ENCODE peak calls at places on chromosomes 5 and 9, in seven cellular contexts. One of them, this sample, is unnamed.

GRCh38 chr9:42852133-42852532 is 668.7 kb downstream of the SPATA31A6 start:
- DNase-seq in fibroblast of lung: no peak
- DNase-seq in GM12878: no peak
- DNase-seq in left ventricle myocardium inferior: no peak
- DNase-seq in naive thymus-derived CD4-positive, alpha-beta T cell: peak; percentile 64
- DNase-seq in ascending aorta: no peak
- DNase-seq in aorta: peak; percentile 73
- DNase-seq in this sample: no peak

GRCh38 chr5:88825782-88826110 is 57.2 kb downstream of the MEF2C start:
- DNase-seq in GM12878: no peak
- DNase-seq in naive thymus-derived CD4-positive, alpha-beta T cell: no peak
- DNase-seq in left ventricle myocardium inferior: no peak
- DNase-seq in ascending aorta: no peak
- DNase-seq in fibroblast of lung: no peak
- DNase-seq in aorta: no peak
- DNase-seq in this sample: no peak

GRCh38 chr5:146623009-146623408 is 107.0 kb upstream of the GPR151 start:
- DNase-seq in left ventricle myocardium inferior: no peak
- DNase-seq in GM12878: no peak
- DNase-seq in fibroblast of lung: no peak
- DNase-seq in naive thymus-derived CD4-positive, alpha-beta T cell: no peak
- DNase-seq in ascending aorta: no peak
- DNase-seq in aorta: no peak
- DNase-seq in this sample: no peak

GRCh38 chr5:11504794-11505193 is 399.5 kb downstream of the CTNND2 start:
- DNase-seq in aorta: no peak
- DNase-seq in fibroblast of lung: no peak
- DNase-seq in ascending aorta: no peak
- DNase-seq in naive thymus-derived CD4-positive, alpha-beta T cell: no peak
- DNase-seq in left ventricle myocardium inferior: no peak
- DNase-seq in GM12878: no peak
- DNase-seq in this sample: no peak

GRCh38 chr9:132609184-132609583 is 26.8 kb downstream of the BARHL1 start:
- DNase-seq in aorta: no peak
- DNase-seq in naive thymus-derived CD4-positive, alpha-beta T cell: no peak
- DNase-seq in GM12878: no peak
- DNase-seq in ascending aorta: no peak
- DNase-seq in left ventricle myocardium inferior: no peak
- DNase-seq in fibroblast of lung: no peak
- DNase-seq in this sample: no peak

GRCh38 chr9:109206670-109207069 is 39.6 kb upstream of the FRRS1L start:
- DNase-seq in left ventricle myocardium inferior: no peak
- DNase-seq in GM12878: no peak
- DNase-seq in aorta: no peak
- DNase-seq in fibroblast of lung: no peak
- DNase-seq in ascending aorta: no peak
- DNase-seq in naive thymus-derived CD4-positive, alpha-beta T cell: no peak
- DNase-seq in this sample: no peak

GRCh38 chr5:82044015-82044414 is 72.2 kb downstream of the ATG10 start:
- DNase-seq in ascending aorta: no peak
- DNase-seq in aorta: no peak
- DNase-seq in naive thymus-derived CD4-positive, alpha-beta T cell: no peak
- DNase-seq in left ventricle myocardium inferior: no peak
- DNase-seq in GM12878: no peak
- DNase-seq in fibroblast of lung: no peak
- DNase-seq in this sample: no peak

GRCh38 chr5:19886123-19886921 is 101.7 kb downstream of the CDH18 start:
- DNase-seq in naive thymus-derived CD4-positive, alpha-beta T cell: no peak
- DNase-seq in left ventricle myocardium inferior: no peak
- DNase-seq in GM12878: no peak
- DNase-seq in fibroblast of lung: peak; percentile 53
- DNase-seq in aorta: no peak
- DNase-seq in ascending aorta: no peak
- DNase-seq in this sample: no peak

GRCh38 chr9:19965336-19965735 is 176.5 kb upstream of the SLC24A2 start:
- DNase-seq in left ventricle myocardium inferior: no peak
- DNase-seq in ascending aorta: no peak
- DNase-seq in fibroblast of lung: peak; percentile 11
- DNase-seq in aorta: no peak
- DNase-seq in naive thymus-derived CD4-positive, alpha-beta T cell: no peak
- DNase-seq in GM12878: no peak
- DNase-seq in this sample: no peak

GRCh38 chr5:90878081-90878480 is 319.5 kb downstream of the ADGRV1 start:
- DNase-seq in naive thymus-derived CD4-positive, alpha-beta T cell: no peak
- DNase-seq in GM12878: no peak
- DNase-seq in aorta: no peak
- DNase-seq in ascending aorta: no peak
- DNase-seq in fibroblast of lung: peak; percentile 82
- DNase-seq in left ventricle myocardium inferior: no peak
- DNase-seq in this sample: no peak

GRCh38 chr5:88142801-88143692 is 125.6 kb downstream of the TMEM161B start:
- DNase-seq in GM12878: no peak
- DNase-seq in aorta: peak; percentile 53
- DNase-seq in left ventricle myocardium inferior: no peak
- DNase-seq in ascending aorta: no peak
- DNase-seq in naive thymus-derived CD4-positive, alpha-beta T cell: peak; percentile 21
- DNase-seq in fibroblast of lung: peak; percentile 28
- DNase-seq in this sample: no peak

GRCh38 chr5:170861855-170862766 is at the start of gene RANBP17:
- DNase-seq in left ventricle myocardium inferior: peak; percentile 20
- DNase-seq in ascending aorta: no peak
- DNase-seq in fibroblast of lung: peak; percentile 78
- DNase-seq in naive thymus-derived CD4-positive, alpha-beta T cell: no peak
- DNase-seq in GM12878: no peak
- DNase-seq in aorta: peak; percentile 54
- DNase-seq in this sample: no peak

GRCh38 chr5:15690611-15691010 is 190.6 kb downstream of the FBXL7 start:
- DNase-seq in left ventricle myocardium inferior: no peak
- DNase-seq in fibroblast of lung: peak; percentile 17
- DNase-seq in naive thymus-derived CD4-positive, alpha-beta T cell: no peak
- DNase-seq in GM12878: no peak
- DNase-seq in aorta: no peak
- DNase-seq in ascending aorta: no peak
- DNase-seq in this sample: no peak

GRCh38 chr5:122312670-122312988 is 592 bp downstream of the SNCAIP start:
- DNase-seq in ascending aorta: no peak
- DNase-seq in aorta: peak; percentile 51
- DNase-seq in naive thymus-derived CD4-positive, alpha-beta T cell: no peak
- DNase-seq in GM12878: no peak
- DNase-seq in left ventricle myocardium inferior: peak; percentile 13
- DNase-seq in fibroblast of lung: peak; percentile 34
- DNase-seq in this sample: no peak

GRCh38 chr9:132161743-132162187 is at the start of gene NTNG2:
- DNase-seq in fibroblast of lung: no peak
- DNase-seq in naive thymus-derived CD4-positive, alpha-beta T cell: no peak
- DNase-seq in GM12878: no peak
- DNase-seq in aorta: no peak
- DNase-seq in left ventricle myocardium inferior: no peak
- DNase-seq in ascending aorta: no peak
- DNase-seq in this sample: no peak

GRCh38 chr9:34246453-34246852 is 67.6 kb downstream of the UBAP1 start:
- DNase-seq in ascending aorta: no peak
- DNase-seq in GM12878: no peak
- DNase-seq in naive thymus-derived CD4-positive, alpha-beta T cell: no peak
- DNase-seq in fibroblast of lung: no peak
- DNase-seq in left ventricle myocardium inferior: no peak
- DNase-seq in aorta: no peak
- DNase-seq in this sample: no peak

GRCh38 chr9:36120705-36121104 is 15.8 kb upstream of the GLIPR2 start:
- DNase-seq in left ventricle myocardium inferior: no peak
- DNase-seq in fibroblast of lung: no peak
- DNase-seq in naive thymus-derived CD4-positive, alpha-beta T cell: no peak
- DNase-seq in aorta: no peak
- DNase-seq in GM12878: no peak
- DNase-seq in ascending aorta: no peak
- DNase-seq in this sample: no peak
- H3K36me3 ChIP-seq in left ventricle myocardium inferior: peaks cover 66% of the 10 kb centered on the region
- H3K36me3 ChIP-seq in fibroblast of lung: peaks cover 32% of the 10 kb centered on the region
- H3K36me3 ChIP-seq in naive thymus-derived CD4-positive, alpha-beta T cell: no peaks in the 10 kb centered on the region
- H3K36me3 ChIP-seq in aorta: peaks cover 8% of the 10 kb centered on the region
- H3K36me3 ChIP-seq in GM12878: no peaks in the 10 kb centered on the region
- H3K36me3 ChIP-seq in ascending aorta: peaks cover 24% of the 10 kb centered on the region
- H3K36me3 ChIP-seq in this sample: peaks cover 3% of the 10 kb centered on the region

GRCh38 chr5:67014191-67014590 is 182.4 kb downstream of the CD180 start:
- DNase-seq in GM12878: no peak
- DNase-seq in ascending aorta: no peak
- DNase-seq in fibroblast of lung: no peak
- DNase-seq in aorta: no peak
- DNase-seq in naive thymus-derived CD4-positive, alpha-beta T cell: no peak
- DNase-seq in left ventricle myocardium inferior: no peak
- DNase-seq in this sample: no peak
- H3K4me1 ChIP-seq in GM12878: no peaks in the 10 kb centered on the region
- H3K4me1 ChIP-seq in ascending aorta: peaks cover 7% of the 10 kb centered on the region
- H3K4me1 ChIP-seq in fibroblast of lung: peaks cover 13% of the 10 kb centered on the region
- H3K4me1 ChIP-seq in aorta: peaks cover 2% of the 10 kb centered on the region
- H3K4me1 ChIP-seq in naive thymus-derived CD4-positive, alpha-beta T cell: peaks cover 8% of the 10 kb centered on the region
- H3K4me1 ChIP-seq in left ventricle myocardium inferior: peaks cover 83% of the 10 kb centered on the region
- H3K4me1 ChIP-seq in this sample: peaks cover 4% of the 10 kb centered on the region

DNA sequence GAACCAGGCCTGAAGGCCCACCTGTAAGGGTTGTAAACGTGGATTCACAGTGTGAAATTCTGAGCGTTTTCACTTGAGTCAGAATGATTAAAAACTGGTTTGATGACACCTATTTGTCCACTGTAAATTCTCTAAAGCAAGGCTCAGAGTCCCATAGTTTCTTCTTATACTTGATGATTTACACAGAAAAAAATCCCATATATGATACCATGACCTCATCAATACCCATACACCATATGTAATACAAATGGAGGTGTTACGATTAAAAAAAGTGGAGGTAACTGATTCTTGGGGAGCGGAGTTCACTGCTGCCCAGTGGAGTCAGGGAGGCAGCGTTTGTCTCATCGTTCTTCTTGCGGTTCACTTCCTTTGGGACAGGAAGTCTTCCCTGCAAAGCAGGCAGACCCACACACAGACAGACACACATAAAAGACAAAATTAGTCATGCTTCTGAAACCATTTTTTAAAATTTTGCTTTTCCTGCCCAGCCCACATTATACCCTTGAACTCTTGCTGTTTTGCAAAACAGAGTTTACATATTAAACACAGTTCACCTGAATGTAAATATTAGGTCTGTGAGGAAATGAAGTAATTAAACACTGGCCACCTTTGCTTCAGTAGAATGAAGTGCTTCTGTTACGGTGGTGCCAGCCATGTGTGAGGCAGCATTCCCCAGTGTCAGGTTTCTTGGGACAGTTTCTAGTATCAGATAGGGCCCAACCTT is 26.2 kb downstream of the NREP start:
- DNase-seq in naive thymus-derived CD4-positive, alpha-beta T cell: no peak
- DNase-seq in fibroblast of lung: no peak
- DNase-seq in left ventricle myocardium inferior: no peak
- DNase-seq in ascending aorta: no peak
- DNase-seq in GM12878: no peak
- DNase-seq in aorta: no peak
- DNase-seq in this sample: no peak
- H3K36me3 ChIP-seq in naive thymus-derived CD4-positive, alpha-beta T cell: no peaks in the 10 kb centered on the region
- H3K36me3 ChIP-seq in fibroblast of lung: peaks cover 6% of the 10 kb centered on the region
- H3K36me3 ChIP-seq in left ventricle myocardium inferior: peaks cover 44% of the 10 kb centered on the region
- H3K36me3 ChIP-seq in ascending aorta: no peaks in the 10 kb centered on the region
- H3K36me3 ChIP-seq in GM12878: peaks cover 5% of the 10 kb centered on the region
- H3K36me3 ChIP-seq in aorta: peaks cover 2% of the 10 kb centered on the region
- H3K36me3 ChIP-seq in this sample: no peaks in the 10 kb centered on the region

DNA sequence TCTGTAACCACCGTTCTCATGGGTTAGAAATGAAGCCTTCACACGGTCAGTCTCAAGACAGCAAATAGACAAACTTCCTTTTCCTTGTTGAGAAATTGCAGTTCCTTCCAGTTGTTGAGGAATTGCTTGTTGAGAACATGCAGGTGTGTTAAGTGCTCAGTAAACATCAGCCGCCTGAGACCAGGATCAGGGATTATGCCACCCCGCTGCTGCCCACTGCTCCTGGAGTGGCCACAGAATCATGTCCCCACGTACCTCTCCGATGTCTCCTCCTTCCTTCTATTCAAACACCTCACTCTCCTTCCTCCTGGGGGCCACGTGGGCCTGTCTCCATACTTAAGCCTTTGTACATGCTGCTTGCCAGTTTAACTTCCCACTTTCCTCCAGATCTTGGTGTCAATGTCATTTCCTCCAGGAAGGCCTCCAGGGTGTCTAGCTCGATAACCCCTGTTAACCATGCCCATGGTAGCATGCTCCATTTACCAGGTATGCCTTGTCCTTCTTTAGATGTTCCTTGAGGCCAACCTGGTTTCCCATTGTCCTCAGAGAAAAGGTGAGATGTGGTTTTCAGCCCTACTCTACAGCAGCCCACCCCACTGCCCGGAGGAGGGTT is 33.8 kb upstream of the RPL26L1 start:
- DNase-seq in left ventricle myocardium inferior: no peak
- DNase-seq in fibroblast of lung: no peak
- DNase-seq in ascending aorta: no peak
- DNase-seq in naive thymus-derived CD4-positive, alpha-beta T cell: no peak
- DNase-seq in aorta: no peak
- DNase-seq in GM12878: no peak
- DNase-seq in this sample: no peak
- H3K4me1 ChIP-seq in left ventricle myocardium inferior: peaks cover under 1% of the 10 kb centered on the region
- H3K4me1 ChIP-seq in fibroblast of lung: peaks cover 10% of the 10 kb centered on the region
- H3K4me1 ChIP-seq in ascending aorta: no peaks in the 10 kb centered on the region
- H3K4me1 ChIP-seq in naive thymus-derived CD4-positive, alpha-beta T cell: no peaks in the 10 kb centered on the region
- H3K4me1 ChIP-seq in aorta: no peaks in the 10 kb centered on the region
- H3K4me1 ChIP-seq in GM12878: no peaks in the 10 kb centered on the region
- H3K4me1 ChIP-seq in this sample: no peaks in the 10 kb centered on the region

GRCh38 chr5:1077491-1078020 is 34.3 kb downstream of the SLC12A7 start:
- DNase-seq in left ventricle myocardium inferior: no peak
- DNase-seq in naive thymus-derived CD4-positive, alpha-beta T cell: no peak
- DNase-seq in aorta: no peak
- DNase-seq in ascending aorta: no peak
- DNase-seq in GM12878: no peak
- DNase-seq in fibroblast of lung: no peak
- DNase-seq in this sample: no peak
- H3K36me3 ChIP-seq in left ventricle myocardium inferior: peaks cover 83% of the 10 kb centered on the region
- H3K36me3 ChIP-seq in naive thymus-derived CD4-positive, alpha-beta T cell: no peaks in the 10 kb centered on the region
- H3K36me3 ChIP-seq in aorta: no peaks in the 10 kb centered on the region
- H3K36me3 ChIP-seq in ascending aorta: peaks cover 22% of the 10 kb centered on the region
- H3K36me3 ChIP-seq in GM12878: no peaks in the 10 kb centered on the region
- H3K36me3 ChIP-seq in fibroblast of lung: peaks cover 1% of the 10 kb centered on the region
- H3K36me3 ChIP-seq in this sample: peaks cover 5% of the 10 kb centered on the region

This sample was measured in CD8-positive, alpha-beta memory T cell.